ENCODE peak calls at places on chromosomes 7 and 10, in four cellular contexts. D is non-pigmented ciliary epithelial cell, C is RWPE1, J is H4. U is an unnamed sample.

GRCh38 chr10:50362547-50363125 is 111.3 kb upstream of the ASAH2 start:
- DNase-seq in D (no peak), C (no peak), J (no peak), U (no peak)

GRCh38 chr7:132930881-132931280 is 151.0 kb downstream of the CHCHD3 start:
- DNase-seq in D (no peak), C (no peak), J (no peak), U (no peak)

GRCh38 chr7:121810831-121811494 is 62.0 kb upstream of the PTPRZ1 start:
- DNase-seq in D (no peak), C (no peak), J (no peak), U (no peak)

GRCh38 chr10:3635697-3636096 is 149.3 kb downstream of the KLF6 start:
- DNase-seq in D (no peak), C (peak; percentile 44), J (no peak), U (no peak)

GRCh38 chr7:112398534-112398933 is 51.7 kb upstream of the IFRD1 start:
- DNase-seq in D (no peak), C (no peak), J (no peak), U (no peak)

GRCh38 chr10:98087309-98087708 is 47.1 kb upstream of the R3HCC1L start:
- DNase-seq in D (no peak), C (no peak), J (no peak), U (no peak)

GRCh38 chr7:21616796-21617436 is 74.1 kb downstream of the DNAH11 start:
- DNase-seq in D (peak; percentile 26), C (peak; percentile 76), J (peak; percentile 98), U (peak; percentile 84)

GRCh38 chr10:94038024-94038423 is 44.3 kb downstream of the PLCE1 start:
- DNase-seq in D (no peak), C (peak; percentile 9), J (peak; percentile 8), U (peak; percentile 50)

GRCh38 chr7:73718438-73718881 is 1.0 kb downstream of the STX1A start:
- DNase-seq in D (no peak), C (no peak), J (no peak), U (peak; percentile 56)

GRCh38 chr10:73803680-73804286 is 7.6 kb downstream of the NDST2 start:
- DNase-seq in D (no peak), C (no peak), J (no peak), U (no peak)

GRCh38 chr7:7595451-7595850 is 28.8 kb downstream of the MIOS start:
- DNase-seq in D (no peak), C (peak; percentile 30), J (peak; percentile 57), U (peak; percentile 6)

GRCh38 chr10:86343761-86344160 is 22.8 kb downstream of the GRID1 start:
- DNase-seq in D (no peak), C (no peak), J (no peak), U (peak; percentile 61)

GRCh38 chr10:30348378-30348776 is 701 bp downstream of the MTPAP start:
- DNase-seq in D (no peak), C (no peak), J (no peak), U (no peak)

GRCh38 chr7:29606830-29607229 is 43.2 kb downstream of the PRR15 start:
- DNase-seq in D (no peak), C (no peak), J (no peak), U (no peak)

GRCh38 chr10:132765435-132765834 is 20.5 kb downstream of the NKX6-2 start:
- DNase-seq in D (no peak), C (no peak), J (no peak), U (no peak)

GRCh38 chr10:67772894-67773511 is 65.0 kb downstream of the DNAJC12 start:
- DNase-seq in D (no peak), C (no peak), J (peak; percentile 21), U (no peak)

GRCh38 chr7:46215987-46216567 is 295.0 kb upstream of the IGFBP3 start:
- DNase-seq in D (no peak), C (no peak), J (no peak), U (no peak)

GRCh38 chr10:80530251-80530650 is 7.5 kb upstream of the SH2D4B start:
- DNase-seq in D (no peak), C (peak; percentile 62), J (peak; percentile 73), U (no peak)

GRCh38 chr7:155353256-155353897 is 55.7 kb downstream of the INSIG1 start:
- DNase-seq in D (no peak), C (no peak), J (no peak), U (no peak)

GRCh38 chr7:102856036-102856435 is 56.8 kb upstream of the LRRC17 start:
- DNase-seq in D (no peak), C (no peak), J (no peak), U (no peak)

GRCh38 chr7:1950623-1951523 is 280.8 kb downstream of the ELFN1 start:
- DNase-seq in D (no peak), C (no peak), J (peak; percentile 76), U (no peak)

U was measured in Caki2.